ENCODE peak calls at places on chromosomes 2 and 18, in four cellular contexts. J, D, S and Q are unnamed samples.
A peak's percentile ranks its signal among the peaks of the same experiment; 100 is the strongest.

GRCh38 chr18:67428805-67429204 is 87.7 kb downstream of the DSEL start:
- DNase-seq in S (no peak), J (no peak), D (no peak), Q (no peak)

GRCh38 chr2:109654316-109655050 is 40.3 kb downstream of the SOWAHC start:
- DNase-seq in J (no peak), S (no peak), D (no peak), Q (no peak)

GRCh38 chr2:241636182-241636982 is 576 bp downstream of the THAP4 start:
- DNase-seq in D (peak; percentile 44), J (peak; percentile 65), S (peak; percentile 81), Q (peak; percentile 24)

GRCh38 chr2:190804182-190804795 is 76.3 kb upstream of the GLS start:
- DNase-seq in D (no peak), J (no peak), S (no peak), Q (no peak)

GRCh38 chr2:38836801-38837200 is 38.9 kb downstream of the DHX57 start:
- DNase-seq in J (no peak), S (no peak), D (no peak), Q (no peak)

GRCh38 chr2:118632921-118633320 is 214.5 kb downstream of the EN1 start:
- DNase-seq in J (no peak), D (no peak), S (no peak), Q (no peak)

GRCh38 chr18:75377258-75377657 is 50.2 kb downstream of the SMIM21 start:
- DNase-seq in S (no peak), D (no peak), J (no peak), Q (no peak)

GRCh38 chr2:233802132-233802815 is 24.1 kb downstream of the MROH2A start:
- DNase-seq in D (no peak), J (no peak), S (peak; percentile 23), Q (no peak)

GRCh38 chr2:16303761-16304160 is 361.9 kb downstream of the CYRIA start:
- DNase-seq in S (peak; percentile 70), J (no peak), D (no peak), Q (no peak)

GRCh38 chr2:109382946-109383345 is 230.8 kb downstream of the SEPTIN10 start:
- DNase-seq in J (no peak), S (peak; percentile 62), D (no peak), Q (peak; percentile 87)

GRCh38 chr2:195094330-195094729 is 562.7 kb upstream of the SLC39A10 start:
- DNase-seq in S (no peak), D (peak; percentile 54), J (no peak), Q (no peak)

GRCh38 chr2:30768708-30769580 is 38.3 kb downstream of the CAPN13 start:
- DNase-seq in D (no peak), S (peak; percentile 36), J (no peak), Q (no peak)

GRCh38 chr2:10457846-10458563 is 9.9 kb upstream of the ODC1 start:
- DNase-seq in S (no peak), J (no peak), D (peak; percentile 90), Q (no peak)

GRCh38 chr18:24271381-24272331 is 126.0 kb downstream of the OSBPL1A start:
- DNase-seq in J (no peak), D (peak; percentile 83), S (peak; percentile 94), Q (peak; percentile 67)
- H3K27ac ChIP-seq in J (no peak overlapping the region), D (peak overlapping the region; percentile 67), S (no peak overlapping the region), Q (peak overlapping the region; percentile 85)

GRCh38 chr18:34594243-34594642 is 115.9 kb upstream of the DTNA start:
- DNase-seq in S (no peak), D (no peak), J (no peak), Q (no peak)
- H3K27ac ChIP-seq in S (no peak overlapping the region), D (no peak overlapping the region), J (no peak overlapping the region), Q (peak overlapping the region; percentile 78)

GRCh38 chr2:137983581-137983980 is 19.3 kb downstream of the HNMT start:
- DNase-seq in J (no peak), D (no peak), S (no peak), Q (no peak)
- H3K27ac ChIP-seq in J (no peak overlapping the region), D (no peak overlapping the region), S (no peak overlapping the region), Q (no peak overlapping the region)

DNA sequence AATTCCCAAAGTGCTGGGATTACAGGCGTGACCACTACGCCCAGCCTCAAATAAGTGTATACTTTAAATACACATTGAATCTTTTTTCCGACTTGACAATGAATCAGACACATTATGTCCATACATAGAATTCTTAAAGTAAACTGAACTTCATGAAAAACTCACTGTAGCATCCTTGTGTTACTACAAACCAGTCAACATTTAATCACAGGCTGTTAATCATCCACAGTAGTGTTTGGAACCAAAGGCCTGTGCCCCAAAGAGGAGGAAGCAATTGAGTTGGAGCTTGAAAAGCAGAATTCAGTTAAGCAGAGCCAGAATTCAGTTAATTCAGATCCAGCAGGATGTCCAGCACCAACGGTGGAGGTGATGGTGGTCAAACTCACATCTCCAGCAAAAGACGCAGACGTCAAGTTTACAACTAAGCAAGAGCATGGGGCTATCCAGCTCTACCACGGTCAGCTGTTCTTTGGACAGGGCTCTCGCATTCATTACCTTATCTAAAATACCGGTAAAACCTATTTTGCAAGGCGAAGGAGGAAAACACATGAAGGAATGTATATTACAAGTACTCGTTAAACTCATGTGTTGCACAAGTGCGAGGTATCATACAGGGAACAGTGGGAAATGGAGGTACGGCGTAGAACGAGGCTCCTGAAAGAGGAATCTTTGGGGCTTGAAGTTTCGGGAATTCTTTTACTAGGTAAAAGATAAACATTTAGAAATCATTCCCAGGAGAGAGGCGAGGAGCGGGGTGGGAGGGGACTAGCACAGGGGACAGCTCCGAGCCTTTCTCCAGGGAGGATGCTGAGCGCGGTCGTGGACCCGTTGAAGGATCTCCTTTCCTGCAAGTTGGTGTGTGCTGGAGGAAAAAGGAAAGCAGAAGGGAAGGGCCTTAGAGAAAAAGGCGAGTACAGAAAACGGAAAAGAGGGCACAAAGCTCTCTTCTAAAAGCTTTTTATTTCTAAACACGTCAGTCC is 984 bp downstream of the SLC39A6 start:
- DNase-seq in S (peak; percentile 71), D (peak; percentile 40), J (no peak), Q (peak; percentile 28)
- H3K27ac ChIP-seq in S (no peak overlapping the region), D (peak overlapping the region; percentile 54), J (no peak overlapping the region), Q (peak overlapping the region; percentile 99)

GRCh38 chr2:46098606-46099005 is 198.6 kb upstream of the EPAS1 start:
- DNase-seq in J (no peak), S (no peak), D (peak; percentile 86), Q (no peak)
- H3K27ac ChIP-seq in J (no peak overlapping the region), S (no peak overlapping the region), D (peak overlapping the region; percentile 89), Q (peak overlapping the region; percentile 28)

GRCh38 chr2:44777542-44777941 is 164.0 kb upstream of the SIX3 start:
- DNase-seq in S (no peak), J (no peak), D (no peak), Q (no peak)
- H3K27ac ChIP-seq in S (no peak overlapping the region), J (no peak overlapping the region), D (no peak overlapping the region), Q (no peak overlapping the region)